ENCODE peak calls at places on chromosomes 12 and 14, in nine cellular contexts. Q, O, D, V, L, F, I, U and A are unnamed samples.
A peak's percentile ranks its signal among the peaks of the same experiment; 100 is the strongest.

GRCh38 chr12:84561362-84561761 is 351.2 kb downstream of the SLC6A15 start:
- DNase-seq in F (no peak), O (no peak), U (no peak), V (no peak), Q (no peak), I (no peak), L (no peak), D (no peak), A (no peak)

GRCh38 chr12:66166561-66166960 is 3.2 kb downstream of the TMBIM4 start:
- DNase-seq in L (no peak), D (no peak), Q (no peak), I (no peak), U (no peak), V (no peak), F (no peak), O (no peak), A (no peak)

GRCh38 chr12:93460882-93461281 is 6.4 kb upstream of the MRPL42 start:
- DNase-seq in I (no peak), V (no peak), Q (no peak), L (no peak), F (no peak), U (no peak), D (no peak), O (no peak), A (no peak)

GRCh38 chr12:78651755-78652154 is 212.8 kb upstream of the SYT1 start:
- DNase-seq in I (no peak), V (no peak), F (no peak), U (no peak), O (no peak), D (peak; percentile 38), Q (no peak), L (no peak), A (no peak)

GRCh38 chr14:33692762-33693161 is 258.1 kb downstream of the EGLN3 start:
- DNase-seq in L (no peak), F (peak; percentile 24), I (no peak), U (no peak), O (no peak), D (peak; percentile 97), V (no peak), Q (no peak), A (peak; percentile 94)

GRCh38 chr12:113087193-113087592 is 30.7 kb downstream of the DTX1 start:
- DNase-seq in I (no peak), F (no peak), V (no peak), U (no peak), D (no peak), Q (no peak), L (no peak), O (no peak), A (no peak)

GRCh38 chr12:91778938-91779400 is 366.7 kb downstream of the BTG1 start:
- DNase-seq in O (peak; percentile 33), U (no peak), I (peak; percentile 56), D (peak; percentile 93), V (peak; percentile 72), F (peak; percentile 88), Q (peak; percentile 65), L (no peak), A (peak; percentile 82)

GRCh38 chr14:96410119-96410518 is 18.2 kb downstream of the AK7 start:
- DNase-seq in V (no peak), F (no peak), O (no peak), Q (no peak), U (no peak), I (no peak), D (peak; percentile 13), L (no peak), A (no peak)

GRCh38 chr12:76410371-76410770 is 62.2 kb upstream of the BBS10 start:
- DNase-seq in I (no peak), V (no peak), O (no peak), L (no peak), U (no peak), Q (no peak), D (no peak), F (no peak), A (no peak)

GRCh38 chr12:49554266-49554665 is 13.7 kb downstream of the MCRS1 start:
- DNase-seq in O (no peak), L (no peak), I (no peak), D (no peak), F (no peak), V (no peak), Q (no peak), U (peak; percentile 21), A (no peak)

GRCh38 chr12:12807970-12808702 is 5.0 kb upstream of the DDX47 start:
- DNase-seq in U (peak; percentile 62), Q (peak; percentile 70), V (no peak), D (peak; percentile 56), L (peak; percentile 73), O (no peak), F (peak; percentile 71), I (peak; percentile 66), A (peak; percentile 62)

GRCh38 chr14:68976160-68977067 is 2.7 kb downstream of the ACTN1 start:
- DNase-seq in O (no peak), Q (no peak), V (no peak), F (peak; percentile 48), D (peak; percentile 45), I (no peak), U (peak; percentile 58), L (no peak), A (peak; percentile 40)

GRCh38 chr12:46982629-46983392 is 96.6 kb upstream of the PCED1B start:
- DNase-seq in Q (no peak), V (no peak), I (no peak), F (no peak), L (no peak), O (no peak), D (no peak), U (no peak), A (no peak)
- TF ChIP-seq CTCF in Q (no peak), V (no peak), I (no peak), F (no peak), L (no peak), O (no peak), D (no peak), U (no peak), A (no peak)

GRCh38 chr12:62677355-62677754 is 210.7 kb downstream of the MON2 start:
- DNase-seq in L (no peak), I (no peak), V (no peak), F (no peak), O (no peak), U (no peak), D (no peak), Q (peak; percentile 28), A (no peak)

GRCh38 chr12:62676521-62677307 is 210.1 kb downstream of the MON2 start:
- DNase-seq in Q (peak; percentile 26), U (no peak), L (no peak), I (no peak), F (no peak), D (no peak), O (no peak), V (no peak), A (no peak)

GRCh38 chr12:62671321-62671720 is 204.7 kb downstream of the MON2 start:
- DNase-seq in I (no peak), F (no peak), L (no peak), D (no peak), Q (no peak), V (no peak), U (no peak), O (no peak), A (no peak)

DNA sequence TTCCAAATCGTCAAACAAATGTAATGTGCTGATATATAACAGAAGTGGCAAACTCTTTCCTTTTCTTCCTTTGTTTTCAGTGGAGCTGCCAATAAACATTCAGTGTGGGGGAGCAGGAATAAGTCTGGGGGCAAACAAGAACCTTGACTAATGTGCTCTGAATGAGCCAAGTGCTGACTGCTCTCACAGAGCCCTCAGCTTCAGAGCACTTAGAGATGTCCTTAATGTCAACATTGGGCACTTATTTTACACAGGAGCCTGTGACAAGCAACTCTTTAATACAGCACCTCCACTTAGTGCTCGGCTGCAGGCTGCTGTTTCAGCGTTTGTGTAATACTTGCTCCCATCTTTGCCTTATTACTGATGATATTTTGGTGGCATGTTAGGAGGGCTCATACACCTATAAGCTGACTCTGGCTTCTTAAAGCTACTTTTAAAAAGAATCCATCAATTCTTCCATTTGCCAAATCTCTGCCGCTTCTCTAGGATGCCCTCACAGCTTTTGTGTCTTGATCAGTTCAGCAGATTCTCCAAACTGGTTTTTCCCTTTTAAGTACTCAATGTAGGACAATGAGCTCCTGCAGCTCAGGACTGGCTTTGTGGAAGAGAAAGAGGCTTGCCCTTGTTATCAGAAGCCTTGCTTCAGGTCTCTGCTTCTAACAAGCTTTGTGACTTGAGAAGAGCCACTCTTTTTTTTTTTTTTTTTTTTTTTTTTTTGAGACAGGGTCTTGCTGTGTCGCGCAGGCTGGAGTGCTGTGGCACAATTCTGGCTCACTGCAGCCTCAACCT is 206.6 kb downstream of the MON2 start:
- DNase-seq in U (no peak), D (no peak), F (no peak), I (no peak), O (no peak), L (no peak), V (no peak), Q (no peak), A (no peak)
- H3K4me3 ChIP-seq in U (no peak overlapping the region), D (no peak overlapping the region), F (no peak overlapping the region), I (no peak overlapping the region), O (no peak overlapping the region), L (no peak overlapping the region), V (no peak overlapping the region), Q (no peak overlapping the region), A (no peak overlapping the region)

DNA sequence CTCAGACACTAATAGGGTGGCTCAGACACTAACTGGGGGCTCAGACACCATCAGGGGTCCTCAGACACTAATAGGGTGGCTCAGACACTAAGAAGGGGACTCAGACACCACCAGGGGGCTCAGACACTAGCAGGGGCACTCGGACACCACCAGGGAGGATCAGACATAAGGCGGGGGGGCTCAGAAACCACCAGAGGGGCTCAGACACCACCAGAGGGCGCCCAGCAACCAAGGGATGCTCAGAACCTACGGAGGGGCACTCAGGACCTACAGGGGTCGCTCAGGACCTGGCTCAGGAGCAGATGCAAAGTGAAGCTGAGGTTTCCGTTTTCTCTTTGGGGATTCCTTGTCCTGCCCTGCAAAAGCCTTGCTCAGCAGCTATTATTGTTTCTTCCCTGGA is 448.5 kb downstream of the TMEM121 start:
- DNase-seq in U (no peak), D (no peak), V (no peak), F (no peak), Q (no peak), O (no peak), I (no peak), L (no peak), A (no peak)
- TF ChIP-seq CTCF in U (no peak), D (no peak), V (peak; percentile 17), F (no peak), Q (no peak), O (no peak), I (peak; percentile 60), L (peak; percentile 20), A (no peak)

DNA sequence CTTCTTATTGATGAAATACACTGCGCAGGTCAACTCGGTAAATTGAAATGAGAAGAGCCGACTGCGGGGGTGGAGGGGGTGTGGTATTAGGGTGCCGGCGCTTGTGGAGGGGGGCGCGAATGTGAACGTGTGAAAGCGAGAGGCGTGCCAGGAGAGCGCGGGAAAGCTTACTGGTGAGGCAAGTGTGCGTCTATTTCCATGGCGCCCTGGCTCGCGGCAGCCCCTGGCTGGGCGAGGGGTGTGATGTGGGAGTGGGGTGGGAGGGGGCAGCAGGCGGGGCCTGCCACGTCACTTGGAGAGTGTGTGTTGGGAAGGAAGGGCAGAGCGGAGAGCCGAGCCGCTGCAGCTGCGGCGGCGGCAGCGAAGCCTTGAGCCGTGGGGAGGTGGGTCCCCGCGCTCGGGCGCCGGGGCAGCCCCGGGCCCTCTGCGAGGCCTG is 88.8 kb downstream of the GALNT8 start:
- DNase-seq in U (no peak), V (no peak), D (peak; percentile 48), L (no peak), Q (no peak), I (peak; percentile 67), O (no peak), F (no peak), A (no peak)
- H3K4me3 ChIP-seq in U (peak overlapping the region; percentile 52), V (no peak overlapping the region), D (no peak overlapping the region), L (peak overlapping the region; percentile 62), Q (peak overlapping the region; percentile 45), I (no peak overlapping the region), O (no peak overlapping the region), F (no peak overlapping the region), A (no peak overlapping the region)